ENCODE peak calls at places on chromosome 16, in five cellular contexts. B is fibroblast of lung, F is colonic mucosa, D is left lung, Z is tibial artery. C is an unnamed sample. For H3K36me3, the result is how much of the 10 kb centered on the place peaks cover.

GRCh38 chr16:61836804-61837398 is 199.3 kb downstream of the CDH8 start:
- DNase-seq in B (peak), F (no peak), D (no peak), Z (no peak), C (peak)

GRCh38 chr16:79970551-79971236 is 370.2 kb upstream of the MAF start:
- DNase-seq in B (peak), F (peak), D (no peak), Z (peak), C (no peak)

GRCh38 chr16:55330726-55331647 is 7.0 kb downstream of the IRX6 start:
- DNase-seq in B (no peak), F (no peak), D (no peak), Z (no peak), C (no peak)

GRCh38 chr16:9262941-9263340 is 171.5 kb downstream of the HAPSTR1 start:
- DNase-seq in B (no peak), F (no peak), D (no peak), Z (no peak), C (no peak)

GRCh38 chr16:29313559-29313887 is 93.0 kb downstream of the NPIPB11 start:
- DNase-seq in B (no peak), F (no peak), D (no peak), Z (no peak), C (no peak)

GRCh38 chr16:27107185-27107592 is 40.5 kb downstream of the C16orf82 start:
- DNase-seq in B (no peak), F (peak), D (no peak), Z (no peak), C (no peak)

GRCh38 chr16:90047714-90048346 is 28.6 kb upstream of the DBNDD1 start:
- DNase-seq in B (no peak), F (no peak), D (no peak), Z (no peak), C (no peak)

GRCh38 chr16:9002042-9002441 is 38.3 kb upstream of the USP7 start:
- DNase-seq in B (no peak), F (no peak), D (no peak), Z (no peak), C (no peak)

GRCh38 chr16:88880226-88881051 is 14.0 kb upstream of the PABPN1L start:
- DNase-seq in B (no peak), F (no peak), D (no peak), Z (no peak), C (no peak)

GRCh38 chr16:26987631-26988030 is 79.1 kb upstream of the C16orf82 start:
- DNase-seq in B (peak), F (no peak), D (no peak), Z (no peak), C (peak)

GRCh38 chr16:6335072-6335471 is 997.6 kb upstream of the RBFOX1 start:
- DNase-seq in B (no peak), F (no peak), D (no peak), Z (no peak), C (no peak)

GRCh38 chr16:23485841-23486240 is 24.5 kb downstream of the GGA2 start:
- DNase-seq in B (no peak), F (no peak), D (no peak), Z (no peak), C (no peak)

GRCh38 chr16:47779201-47780016 is 318.3 kb downstream of the PHKB start:
- DNase-seq in B (peak), F (no peak), D (no peak), Z (no peak), C (peak)

GRCh38 chr16:89695875-89696597 is 5.5 kb downstream of the SPATA2L start:
- DNase-seq in B (no peak), F (no peak), D (no peak), Z (no peak), C (no peak)

GRCh38 chr16:11308493-11309283 is 27.6 kb upstream of the PRM1 start:
- DNase-seq in B (no peak), F (no peak), D (no peak), Z (no peak), C (no peak)

GRCh38 chr16:15427648-15428239 is 6.6 kb upstream of the BMERB1 start:
- DNase-seq in B (peak), F (peak), D (peak), Z (peak), C (peak)

GRCh38 chr16:82044585-82044911 is 9.5 kb downstream of the HSD17B2 start:
- DNase-seq in B (peak), F (no peak), D (no peak), Z (no peak), C (no peak)

GRCh38 chr16:48611329-48612137 is 1.6 kb upstream of the N4BP1 start:
- DNase-seq in B (no peak), F (peak), D (no peak), Z (no peak), C (peak)

GRCh38 chr16:66414891-66415290 is 12.2 kb upstream of the BEAN1 start:
- DNase-seq in B (peak), F (no peak), D (no peak), Z (no peak), C (peak)

GRCh38 chr16:84500531-84500930 is 3.9 kb downstream of the MEAK7 start:
- DNase-seq in B (no peak), F (no peak), D (no peak), Z (no peak), C (no peak)

GRCh38 chr16:13148294-13148693 is 246.9 kb downstream of the SHISA9 start:
- DNase-seq in B (no peak), F (no peak), D (no peak), Z (no peak), C (no peak)

GRCh38 chr16:23317266-23317661 is 15.2 kb downstream of the SCNN1B start:
- DNase-seq in B (no peak), F (peak), D (peak), Z (no peak), C (no peak)

GRCh38 chr16:3285131-3285530 is 1.8 kb downstream of the ZNF263 start:
- DNase-seq in B (no peak), F (no peak), D (no peak), Z (no peak), C (no peak)
- H3K4me3 ChIP-seq in B (no peak), F (no peak), D (peak), Z (peak), C (no peak)

GRCh38 chr16:4345439-4346204 is 5.5 kb downstream of the PAM16 start:
- DNase-seq in B (no peak), F (no peak), D (no peak), Z (no peak), C (no peak)
- H3K36me3 ChIP-seq in B (under half), F (under half), D (under half), Z (under half), C (under half)

GRCh38 chr16:31491778-31492418 is 9.0 kb downstream of the SLC5A2 start:
- DNase-seq in B (no peak), F (no peak), D (no peak), Z (no peak), C (no peak)
- H3K4me3 ChIP-seq in B (no peak), F (no peak), D (no peak), Z (no peak), C (no peak)

DNA sequence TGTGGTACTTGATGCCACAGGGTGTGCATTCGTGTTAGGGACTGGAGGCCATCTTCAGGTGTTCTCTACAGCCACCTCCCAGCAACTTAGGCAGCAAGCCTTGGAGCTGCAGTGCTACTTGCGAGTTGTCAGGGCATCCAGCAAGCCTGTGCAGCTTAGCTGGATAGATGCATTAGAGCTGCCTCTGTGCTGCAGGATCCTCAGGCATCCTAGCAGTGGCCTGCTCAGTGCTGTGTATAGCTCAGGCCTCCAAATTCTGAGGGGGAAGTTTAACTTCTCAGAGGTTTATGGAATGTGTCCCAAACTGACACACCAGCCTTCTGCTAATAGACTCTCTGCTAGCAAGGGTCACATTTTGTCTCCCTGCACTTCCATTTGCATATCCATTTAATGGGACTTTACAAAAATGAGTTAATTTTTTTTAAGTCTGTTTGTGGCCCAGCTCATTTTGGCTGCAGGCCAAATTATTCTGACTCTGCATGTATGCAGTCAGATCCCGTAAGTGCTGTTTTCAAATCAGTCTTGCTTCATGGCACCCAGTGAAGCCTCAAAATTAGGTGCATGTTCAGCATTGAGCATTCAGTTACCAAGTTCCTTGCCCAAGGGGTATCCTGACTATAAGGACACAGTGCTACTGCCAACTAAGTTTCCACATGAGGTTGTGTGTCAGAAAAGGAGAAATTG is 6.8 kb downstream of the GABARAPL2 start:
- DNase-seq in B (no peak), F (no peak), D (no peak), Z (no peak), C (no peak)
- H3K36me3 ChIP-seq in B (under half), F (under half), D (under half), Z (half or more), C (half or more)

GRCh38 chr16:68370921-68371651 is 60.3 kb downstream of the PRMT7 start:
- DNase-seq in B (no peak), F (no peak), D (no peak), Z (no peak), C (no peak)

GRCh38 chr16:68369697-68370096 is 58.9 kb downstream of the PRMT7 start:
- DNase-seq in B (no peak), F (no peak), D (no peak), Z (no peak), C (no peak)

GRCh38 chr16:68371706-68372380 is 61.0 kb downstream of the PRMT7 start:
- DNase-seq in B (no peak), F (no peak), D (no peak), Z (no peak), C (no peak)

GRCh38 chr16:68369168-68369567 is 58.3 kb downstream of the PRMT7 start:
- DNase-seq in B (no peak), F (no peak), D (no peak), Z (no peak), C (no peak)

DNA sequence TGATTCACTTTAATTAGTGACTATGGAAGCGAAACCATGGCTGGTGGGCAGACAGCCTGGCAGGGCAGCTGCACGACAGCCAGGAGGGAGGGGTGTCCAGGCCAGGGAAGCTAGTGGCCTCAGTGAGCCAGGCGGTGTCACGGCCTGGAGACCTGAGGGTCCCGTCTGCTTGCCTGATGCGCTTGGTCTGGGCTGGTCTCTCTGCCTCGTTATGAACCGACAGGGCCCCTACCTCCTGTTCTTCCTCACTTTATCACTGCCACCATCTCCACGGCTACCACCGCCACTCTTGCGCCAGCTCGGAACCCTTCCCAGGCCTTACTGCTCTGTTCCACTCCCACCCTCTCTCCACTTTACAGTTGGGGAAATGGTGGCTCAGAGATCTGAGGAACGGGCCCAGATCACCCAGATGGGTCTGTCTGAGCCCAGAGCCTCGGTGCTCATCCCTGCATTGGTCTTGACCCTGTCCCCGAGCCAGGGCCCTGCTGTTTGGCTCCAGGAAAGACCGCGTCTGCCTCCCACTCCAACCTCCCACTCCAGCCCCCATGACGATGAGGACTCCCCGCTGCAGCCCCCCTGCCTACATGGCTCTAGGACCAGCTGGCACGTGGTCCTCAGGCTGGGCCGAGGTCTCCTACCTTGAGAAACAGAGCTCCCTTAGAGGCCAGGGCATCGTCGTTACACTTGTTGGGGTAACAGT is 59.6 kb downstream of the PRMT7 start:
- DNase-seq in B (no peak), F (no peak), D (no peak), Z (no peak), C (no peak)
- H3K4me3 ChIP-seq in B (no peak), F (no peak), D (no peak), Z (no peak), C (no peak)

GRCh38 chr16:2155091-2156024 is at the start of gene TRAF7:
- DNase-seq in B (peak), F (peak), D (peak), Z (peak), C (peak)

GRCh38 chr16:2150418-2151187 is 2.2 kb downstream of the RAB26 start:
- DNase-seq in B (peak), F (peak), D (no peak), Z (no peak), C (no peak)

GRCh38 chr16:2154533-2155090 is 970 bp upstream of the TRAF7 start:
- DNase-seq in B (no peak), F (peak), D (no peak), Z (no peak), C (no peak)

GRCh38 chr16:2151188-2152091 is 3.0 kb downstream of the RAB26 start:
- DNase-seq in B (no peak), F (no peak), D (no peak), Z (no peak), C (no peak)

GRCh38 chr16:2152695-2153506 is 2.7 kb upstream of the TRAF7 start:
- DNase-seq in B (peak), F (peak), D (no peak), Z (no peak), C (no peak)
- H3K36me3 ChIP-seq in B (under half), F (under half), D (under half), Z (under half), C (half or more)

GRCh38 chr16:57094911-57095310 is 2.5 kb downstream of the CPNE2 start:
- DNase-seq in B (no peak), F (no peak), D (no peak), Z (no peak), C (no peak)

GRCh38 chr16:57091990-57092785 is at the start of gene CPNE2:
- DNase-seq in B (peak), F (peak), D (peak), Z (peak), C (peak)

GRCh38 chr16:57092786-57093301 is 461 bp downstream of the CPNE2 start:
- DNase-seq in B (no peak), F (peak), D (peak), Z (no peak), C (peak)

GRCh38 chr16:57096192-57096591 is 3.8 kb downstream of the CPNE2 start:
- DNase-seq in B (no peak), F (no peak), D (no peak), Z (no peak), C (no peak)

DNA sequence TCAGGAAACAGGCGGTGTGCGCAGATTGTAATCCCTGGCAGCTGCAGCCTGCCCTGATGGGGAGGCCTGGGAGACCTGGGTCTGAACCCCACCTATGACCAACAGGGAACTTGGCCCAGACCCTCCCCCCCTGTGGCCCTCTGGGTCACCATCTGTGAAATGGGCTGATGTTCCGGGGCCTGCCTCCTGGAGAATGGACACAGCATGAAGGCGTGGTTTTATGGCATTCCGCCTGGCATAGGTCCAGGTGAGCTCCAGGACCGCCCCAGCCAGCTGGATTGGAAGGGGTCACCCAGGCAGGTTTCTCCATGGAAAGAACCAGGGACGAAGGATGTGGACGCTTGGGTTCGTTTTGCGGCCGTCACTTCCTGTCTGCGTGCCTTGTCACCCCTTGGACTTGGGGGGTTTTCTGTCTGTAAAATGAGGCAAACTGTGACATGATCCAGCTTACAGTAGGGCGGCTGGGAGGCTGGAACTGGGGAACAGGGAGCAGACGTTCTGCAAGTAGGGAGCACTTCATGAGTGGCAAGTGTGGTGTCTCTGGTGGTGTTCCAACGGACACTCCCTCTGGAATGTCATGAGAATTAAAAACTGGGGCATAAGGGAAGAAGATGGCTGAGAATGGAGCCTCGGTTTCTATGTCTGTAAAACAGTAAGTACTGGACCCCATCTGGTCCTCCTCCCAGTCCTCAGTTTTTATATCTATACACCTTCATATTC is 1.6 kb downstream of the CPNE2 start:
- DNase-seq in B (no peak), F (peak), D (no peak), Z (no peak), C (no peak)
- H3K4me3 ChIP-seq in B (no peak), F (peak), D (peak), Z (peak), C (no peak)

GRCh38 chr16:72013888-72014538 is 5.5 kb downstream of the DHODH start:
- DNase-seq in B (peak), F (no peak), D (no peak), Z (no peak), C (no peak)

GRCh38 chr16:72014675-72015074 is 6.1 kb downstream of the DHODH start:
- DNase-seq in B (no peak), F (no peak), D (no peak), Z (no peak), C (no peak)

GRCh38 chr16:72021043-72021442 is 12.5 kb downstream of the DHODH start:
- DNase-seq in B (no peak), F (no peak), D (no peak), Z (no peak), C (no peak)

GRCh38 chr16:72015124-72015523 is 6.6 kb downstream of the DHODH start:
- DNase-seq in B (no peak), F (no peak), D (no peak), Z (no peak), C (no peak)

DNA sequence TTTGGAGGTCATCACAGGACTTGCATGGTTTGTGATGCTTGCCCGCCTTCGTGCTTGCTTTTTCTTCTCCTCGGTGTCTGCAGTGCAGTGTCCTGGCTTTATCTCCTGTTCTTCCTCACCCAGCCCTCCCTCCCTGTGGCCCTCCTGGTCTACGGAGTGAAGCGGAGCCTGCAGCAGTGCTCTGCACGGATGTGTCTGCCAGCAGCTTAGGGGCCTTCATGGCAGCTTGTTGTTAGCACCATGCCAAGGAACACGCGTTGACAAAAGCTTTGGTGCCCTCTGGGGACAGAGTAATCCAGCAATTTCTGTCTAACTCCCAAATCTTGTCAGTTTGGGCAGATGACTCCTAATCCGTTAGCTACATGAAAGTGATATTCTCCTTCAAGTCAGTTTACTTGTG is 9.9 kb downstream of the DHODH start:
- DNase-seq in B (no peak), F (no peak), D (no peak), Z (no peak), C (no peak)
- H3K36me3 ChIP-seq in B (under half), F (under half), D (under half), Z (half or more), C (under half)

GRCh38 chr16:529012-529575 is 1.6 kb downstream of the CAPN15 start:
- DNase-seq in B (no peak), F (no peak), D (no peak), Z (no peak), C (no peak)

GRCh38 chr16:528111-529011 is 849 bp downstream of the CAPN15 start:
- DNase-seq in B (peak), F (peak), D (peak), Z (no peak), C (no peak)

GRCh38 chr16:531494-532125 is 4.1 kb downstream of the CAPN15 start:
- DNase-seq in B (no peak), F (no peak), D (no peak), Z (no peak), C (no peak)

GRCh38 chr16:527015-527903 is at the start of gene CAPN15:
- DNase-seq in B (peak), F (peak), D (peak), Z (peak), C (peak)

DNA sequence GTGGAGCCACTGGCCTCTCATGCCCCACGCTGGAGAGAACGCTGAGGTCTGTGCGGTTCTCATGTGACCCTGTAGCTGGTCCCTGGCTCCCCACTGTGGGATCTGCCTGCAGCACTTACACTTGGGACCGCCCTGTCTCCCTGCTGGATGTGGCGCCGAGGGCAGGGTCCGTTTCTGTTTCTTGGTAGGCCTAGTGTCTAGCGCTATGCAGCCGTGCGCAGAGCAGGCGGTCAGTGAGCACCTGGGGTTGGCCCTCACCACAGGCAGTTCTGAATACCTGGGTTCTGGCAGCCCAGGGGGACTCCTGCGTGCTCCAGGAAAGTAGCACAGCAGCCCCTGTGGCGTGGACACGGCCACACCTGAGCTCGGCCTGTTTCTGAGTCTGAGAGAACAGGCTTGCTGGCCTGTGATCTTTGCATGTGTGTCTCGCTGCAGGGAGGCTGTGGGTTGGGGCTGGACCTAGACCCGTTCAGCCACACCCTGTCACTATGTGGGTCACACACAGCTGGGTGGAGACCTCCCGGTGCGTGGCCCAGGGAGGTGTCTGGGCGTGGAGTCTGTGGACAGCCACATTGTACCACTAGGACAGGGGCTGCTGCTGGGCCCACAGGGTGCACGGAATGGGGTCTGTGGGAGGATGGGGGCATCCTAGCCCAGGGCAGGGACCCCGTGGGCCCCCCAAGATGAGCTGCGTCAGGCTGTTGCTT is 2.8 kb downstream of the CAPN15 start:
- DNase-seq in B (no peak), F (no peak), D (no peak), Z (no peak), C (no peak)
- H3K4me3 ChIP-seq in B (no peak), F (no peak), D (no peak), Z (no peak), C (no peak)

C was measured in SJSA1.